ENCODE peak calls at places on chromosomes 12 and 14, in four cellular contexts. One of them, this sample, is unnamed.

GRCh38 chr12:105077435-105077834 is 6.8 kb downstream of the ALDH1L2 start:
- DNase-seq in right lobe of liver: no peak
- DNase-seq in Peyer's patch: no peak
- DNase-seq in sigmoid colon: no peak
- DNase-seq in this sample: no peak

GRCh38 chr12:56947633-56948535 is 9.5 kb downstream of the RDH16 start:
- DNase-seq in right lobe of liver: no peak
- DNase-seq in Peyer's patch: no peak
- DNase-seq in sigmoid colon: no peak
- DNase-seq in this sample: no peak

GRCh38 chr14:50944647-50945413 is 547 bp upstream of the PYGL start:
- DNase-seq in right lobe of liver: peak; percentile 87
- DNase-seq in Peyer's patch: peak; percentile 56
- DNase-seq in sigmoid colon: peak; percentile 83
- DNase-seq in this sample: peak; percentile 71

GRCh38 chr12:131943876-131944275 is 5.9 kb upstream of the EP400 start:
- DNase-seq in right lobe of liver: no peak
- DNase-seq in Peyer's patch: no peak
- DNase-seq in sigmoid colon: peak; percentile 39
- DNase-seq in this sample: no peak

GRCh38 chr14:63893701-63894458 is 41.1 kb downstream of the SYNE2 start:
- DNase-seq in right lobe of liver: peak; percentile 70
- DNase-seq in Peyer's patch: no peak
- DNase-seq in sigmoid colon: peak; percentile 86
- DNase-seq in this sample: no peak

GRCh38 chr12:108374596-108375320 is 35.6 kb upstream of the CMKLR1 start:
- DNase-seq in right lobe of liver: no peak
- DNase-seq in Peyer's patch: no peak
- DNase-seq in sigmoid colon: no peak
- DNase-seq in this sample: no peak

GRCh38 chr12:20731274-20731673 is 36.1 kb downstream of the SLCO1C1 start:
- DNase-seq in right lobe of liver: no peak
- DNase-seq in Peyer's patch: no peak
- DNase-seq in sigmoid colon: no peak
- DNase-seq in this sample: no peak

GRCh38 chr12:62799126-62799736 is 135.7 kb downstream of the PPM1H start:
- DNase-seq in right lobe of liver: no peak
- DNase-seq in Peyer's patch: no peak
- DNase-seq in sigmoid colon: no peak
- DNase-seq in this sample: no peak

GRCh38 chr12:3313655-3314305 is 177.2 kb upstream of the PRMT8 start:
- DNase-seq in right lobe of liver: no peak
- DNase-seq in Peyer's patch: no peak
- DNase-seq in sigmoid colon: no peak
- DNase-seq in this sample: peak; percentile 14

GRCh38 chr12:50222275-50222783 is 55.2 kb upstream of the CERS5 start:
- DNase-seq in right lobe of liver: no peak
- DNase-seq in Peyer's patch: no peak
- DNase-seq in sigmoid colon: peak; percentile 90
- DNase-seq in this sample: no peak

GRCh38 chr14:77307099-77307496 is 13.6 kb downstream of the POMT2 start:
- DNase-seq in right lobe of liver: no peak
- DNase-seq in Peyer's patch: no peak
- DNase-seq in sigmoid colon: no peak
- DNase-seq in this sample: peak; percentile 29

GRCh38 chr12:58413794-58414193 is 472.4 kb downstream of the ATP23 start:
- DNase-seq in right lobe of liver: no peak
- DNase-seq in Peyer's patch: no peak
- DNase-seq in sigmoid colon: no peak
- DNase-seq in this sample: no peak

GRCh38 chr12:26360062-26360461 is 164.7 kb downstream of the SSPN start:
- DNase-seq in right lobe of liver: no peak
- DNase-seq in Peyer's patch: no peak
- DNase-seq in sigmoid colon: no peak
- DNase-seq in this sample: no peak

GRCh38 chr12:6667559-6668210 is 4.8 kb upstream of the ING4 start:
- DNase-seq in right lobe of liver: no peak
- DNase-seq in Peyer's patch: no peak
- DNase-seq in sigmoid colon: peak; percentile 52
- DNase-seq in this sample: no peak

GRCh38 chr14:105248368-105249174 is at the start of gene BTBD6:
- DNase-seq in right lobe of liver: peak; percentile 88
- DNase-seq in Peyer's patch: peak; percentile 93
- DNase-seq in sigmoid colon: peak; percentile 93
- DNase-seq in this sample: peak; percentile 92

GRCh38 chr14:42872775-42873174 is 1266.1 kb downstream of the LRFN5 start:
- DNase-seq in right lobe of liver: no peak
- DNase-seq in Peyer's patch: no peak
- DNase-seq in sigmoid colon: no peak
- DNase-seq in this sample: no peak

GRCh38 chr12:57592551-57593165 is 1.7 kb downstream of the PIP4K2C start:
- DNase-seq in right lobe of liver: no peak
- DNase-seq in Peyer's patch: no peak
- DNase-seq in sigmoid colon: no peak
- DNase-seq in this sample: no peak

GRCh38 chr12:93879476-93880376 is 202.6 kb downstream of the CRADD start:
- DNase-seq in right lobe of liver: no peak
- DNase-seq in Peyer's patch: no peak
- DNase-seq in sigmoid colon: no peak
- DNase-seq in this sample: no peak

GRCh38 chr12:19186722-19187661 is 57.5 kb downstream of the PLEKHA5 start:
- DNase-seq in right lobe of liver: peak; percentile 59
- DNase-seq in Peyer's patch: no peak
- DNase-seq in sigmoid colon: no peak
- DNase-seq in this sample: no peak

GRCh38 chr14:35248476-35248788 is 43.8 kb upstream of the PSMA6 start:
- DNase-seq in right lobe of liver: no peak
- DNase-seq in Peyer's patch: no peak
- DNase-seq in sigmoid colon: no peak
- DNase-seq in this sample: no peak

GRCh38 chr12:19183121-19183838 is 53.7 kb downstream of the PLEKHA5 start:
- DNase-seq in right lobe of liver: no peak
- DNase-seq in Peyer's patch: no peak
- DNase-seq in sigmoid colon: no peak
- DNase-seq in this sample: no peak

GRCh38 chr12:111141205-111141604 is 220.8 kb upstream of the MYL2 start:
- DNase-seq in right lobe of liver: no peak
- DNase-seq in Peyer's patch: no peak
- DNase-seq in sigmoid colon: no peak
- DNase-seq in this sample: no peak

GRCh38 chr14:96637521-96637920 is 135.3 kb downstream of the PAPOLA start:
- DNase-seq in right lobe of liver: peak; percentile 13
- DNase-seq in Peyer's patch: no peak
- DNase-seq in sigmoid colon: no peak
- DNase-seq in this sample: no peak
- H3K4me3 ChIP-seq in right lobe of liver: no peak overlapping the region
- H3K4me3 ChIP-seq in Peyer's patch: no peak overlapping the region
- H3K4me3 ChIP-seq in sigmoid colon: no peak overlapping the region
- H3K4me3 ChIP-seq in this sample: no peak overlapping the region

GRCh38 chr12:4809449-4810218 is 89.4 kb downstream of the GALNT8 start:
- DNase-seq in right lobe of liver: no peak
- DNase-seq in Peyer's patch: no peak
- DNase-seq in sigmoid colon: no peak
- DNase-seq in this sample: no peak
- TF ChIP-seq CTCF in right lobe of liver: no peak
- TF ChIP-seq CTCF in Peyer's patch: no peak
- TF ChIP-seq CTCF in sigmoid colon: no peak
- TF ChIP-seq CTCF in this sample: no peak

GRCh38 chr14:67537736-67538135 is 4.6 kb downstream of the PLEKHH1 start:
- DNase-seq in right lobe of liver: no peak
- DNase-seq in Peyer's patch: peak; percentile 3
- DNase-seq in sigmoid colon: no peak
- DNase-seq in this sample: no peak

GRCh38 chr14:67539116-67539515 is 6.0 kb downstream of the PLEKHH1 start:
- DNase-seq in right lobe of liver: no peak
- DNase-seq in Peyer's patch: no peak
- DNase-seq in sigmoid colon: peak; percentile 28
- DNase-seq in this sample: no peak

GRCh38 chr14:67544590-67544989 is 11.5 kb downstream of the PLEKHH1 start:
- DNase-seq in right lobe of liver: no peak
- DNase-seq in Peyer's patch: no peak
- DNase-seq in sigmoid colon: no peak
- DNase-seq in this sample: no peak

GRCh38 chr14:67538501-67538900 is 5.4 kb downstream of the PLEKHH1 start:
- DNase-seq in right lobe of liver: no peak
- DNase-seq in Peyer's patch: peak; percentile 8
- DNase-seq in sigmoid colon: peak; percentile 26
- DNase-seq in this sample: no peak

DNA sequence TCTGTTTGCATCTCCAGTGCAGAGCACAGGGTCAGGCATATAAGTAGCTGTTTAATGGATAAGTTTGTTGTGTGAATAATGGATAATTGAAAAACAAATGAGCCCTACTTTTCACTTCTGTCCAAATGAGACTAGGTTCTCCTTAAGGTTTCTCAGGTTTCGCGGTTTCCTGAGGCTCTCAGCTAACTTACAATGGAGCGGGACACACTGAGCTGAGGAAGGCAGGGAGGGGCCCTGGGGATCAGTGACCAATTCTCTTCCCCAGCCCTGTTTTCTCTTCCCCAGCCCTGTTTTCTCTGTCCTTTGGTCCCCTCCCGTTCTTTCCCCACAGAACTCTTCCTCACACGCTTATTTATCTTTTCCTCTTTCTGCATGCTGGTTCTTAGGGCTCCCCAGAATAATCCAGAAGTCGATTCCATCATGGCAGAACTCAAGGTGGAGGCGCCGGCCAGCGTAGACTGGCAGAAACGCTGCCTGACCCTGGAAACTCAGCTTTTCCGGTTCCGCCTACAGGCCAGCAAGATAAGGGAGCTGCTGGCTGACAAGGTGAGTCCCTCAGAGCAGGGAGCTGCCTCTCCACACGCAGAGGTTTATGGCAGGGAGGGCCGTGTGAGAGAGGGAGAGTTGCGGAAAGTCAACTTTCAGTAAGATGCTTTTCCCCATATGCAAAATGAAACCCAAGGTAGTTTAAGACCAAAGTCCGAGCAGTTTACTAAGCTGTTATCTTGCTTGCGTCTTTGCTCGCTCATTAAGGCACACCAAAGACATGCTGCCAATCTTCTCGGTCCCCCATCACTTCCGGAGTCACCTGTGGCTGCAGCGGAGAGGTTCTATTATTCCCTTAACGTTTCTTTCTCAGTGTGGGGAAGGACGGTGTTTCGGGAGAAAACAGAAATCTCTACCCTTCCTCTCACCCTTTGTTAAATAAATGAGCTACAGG is 8.6 kb downstream of the PLEKHH1 start:
- DNase-seq in right lobe of liver: no peak
- DNase-seq in Peyer's patch: peak; percentile 86
- DNase-seq in sigmoid colon: peak; percentile 30
- DNase-seq in this sample: peak; percentile 84
- H3K4me3 ChIP-seq in right lobe of liver: no peak overlapping the region
- H3K4me3 ChIP-seq in Peyer's patch: peak overlapping the region; percentile 43
- H3K4me3 ChIP-seq in sigmoid colon: no peak overlapping the region
- H3K4me3 ChIP-seq in this sample: no peak overlapping the region

GRCh38 chr14:37129047-37129446 is 43.4 kb downstream of the SLC25A21 start:
- DNase-seq in right lobe of liver: no peak
- DNase-seq in Peyer's patch: no peak
- DNase-seq in sigmoid colon: no peak
- DNase-seq in this sample: no peak
- TF ChIP-seq CTCF in right lobe of liver: no peak
- TF ChIP-seq CTCF in Peyer's patch: no peak
- TF ChIP-seq CTCF in sigmoid colon: no peak
- TF ChIP-seq CTCF in this sample: no peak

GRCh38 chr14:81452766-81453165 is 52.6 kb upstream of the STON2 start:
- DNase-seq in right lobe of liver: no peak
- DNase-seq in Peyer's patch: no peak
- DNase-seq in sigmoid colon: peak; percentile 46
- DNase-seq in this sample: no peak
- H3K4me3 ChIP-seq in right lobe of liver: no peak overlapping the region
- H3K4me3 ChIP-seq in Peyer's patch: no peak overlapping the region
- H3K4me3 ChIP-seq in sigmoid colon: no peak overlapping the region
- H3K4me3 ChIP-seq in this sample: no peak overlapping the region

GRCh38 chr14:103695331-103696026 is 19.8 kb downstream of the XRCC3 start:
- DNase-seq in right lobe of liver: no peak
- DNase-seq in Peyer's patch: no peak
- DNase-seq in sigmoid colon: no peak
- DNase-seq in this sample: no peak

GRCh38 chr14:103692871-103693270 is 22.4 kb downstream of the XRCC3 start:
- DNase-seq in right lobe of liver: no peak
- DNase-seq in Peyer's patch: no peak
- DNase-seq in sigmoid colon: no peak
- DNase-seq in this sample: no peak

GRCh38 chr14:103696027-103696402 is 19.2 kb downstream of the XRCC3 start:
- DNase-seq in right lobe of liver: no peak
- DNase-seq in Peyer's patch: no peak
- DNase-seq in sigmoid colon: no peak
- DNase-seq in this sample: no peak

GRCh38 chr14:103693514-103693913 is 21.7 kb downstream of the XRCC3 start:
- DNase-seq in right lobe of liver: no peak
- DNase-seq in Peyer's patch: peak; percentile 81
- DNase-seq in sigmoid colon: no peak
- DNase-seq in this sample: peak; percentile 91

GRCh38 chr14:103694572-103695026 is 20.7 kb downstream of the XRCC3 start:
- DNase-seq in right lobe of liver: no peak
- DNase-seq in Peyer's patch: no peak
- DNase-seq in sigmoid colon: no peak
- DNase-seq in this sample: no peak
- TF ChIP-seq CTCF in right lobe of liver: no peak
- TF ChIP-seq CTCF in Peyer's patch: no peak
- TF ChIP-seq CTCF in sigmoid colon: no peak
- TF ChIP-seq CTCF in this sample: no peak

GRCh38 chr12:13243516-13244070 is 47.1 kb downstream of the EMP1 start:
- DNase-seq in right lobe of liver: no peak
- DNase-seq in Peyer's patch: no peak
- DNase-seq in sigmoid colon: no peak
- DNase-seq in this sample: no peak
- H3K4me3 ChIP-seq in right lobe of liver: no peak overlapping the region
- H3K4me3 ChIP-seq in Peyer's patch: no peak overlapping the region
- H3K4me3 ChIP-seq in sigmoid colon: no peak overlapping the region
- H3K4me3 ChIP-seq in this sample: no peak overlapping the region

DNA sequence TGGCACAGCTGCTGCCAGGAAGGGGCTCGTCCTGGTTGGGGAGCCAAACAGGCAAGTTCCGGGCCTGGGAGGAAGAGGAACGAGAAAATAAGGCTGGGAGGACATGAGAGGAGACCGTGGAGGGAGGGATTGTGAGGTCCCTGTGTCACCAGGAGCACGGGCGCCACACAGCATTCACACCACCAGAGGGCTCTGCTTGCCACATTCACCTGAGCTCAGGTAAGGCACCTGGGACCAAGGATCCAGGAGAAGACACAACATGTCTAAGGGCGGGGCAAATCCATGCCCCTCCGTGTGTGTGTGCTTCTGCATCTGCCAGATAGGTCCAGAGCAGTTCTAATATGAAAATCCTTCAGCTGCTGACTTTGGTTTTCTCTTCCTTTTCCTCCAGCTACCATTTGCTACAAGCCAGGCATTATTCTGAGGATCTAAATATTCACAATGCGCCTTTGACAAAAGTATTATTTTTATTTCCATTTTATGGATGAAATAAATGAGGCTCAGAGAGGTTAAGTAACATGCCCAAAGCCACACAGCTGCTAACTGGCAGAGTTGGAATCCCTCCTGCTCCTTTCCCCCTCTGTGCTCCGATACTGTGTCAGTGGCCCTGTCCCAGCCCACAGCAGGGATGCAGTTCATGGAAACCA is 14.6 kb downstream of the RAPGEF3 start:
- DNase-seq in right lobe of liver: peak; percentile 71
- DNase-seq in Peyer's patch: peak; percentile 78
- DNase-seq in sigmoid colon: no peak
- DNase-seq in this sample: peak; percentile 92
- TF ChIP-seq CTCF in right lobe of liver: peak; percentile 67
- TF ChIP-seq CTCF in Peyer's patch: peak; percentile 43
- TF ChIP-seq CTCF in sigmoid colon: peak; percentile 53
- TF ChIP-seq CTCF in this sample: peak; percentile 71